ENCODE peak calls at places on chromosome 18, in eight cellular contexts. One of them, this sample, is unnamed.
A peak's percentile ranks its signal among the peaks of the same experiment; 100 is the strongest.

GRCh38 chr18:12639990-12640880 is 17.7 kb downstream of the SPIRE1 start:
- DNase-seq in foreskin fibroblast: peak; percentile 78
- DNase-seq in tibial nerve: no peak
- DNase-seq in AG09309: no peak
- DNase-seq in cardiac muscle cell: no peak
- DNase-seq in fibroblast of lung: peak; percentile 54
- DNase-seq in left ventricle myocardium inferior: no peak
- DNase-seq in stomach: no peak
- DNase-seq in this sample: peak; percentile 59

GRCh38 chr18:74800098-74800497 is 202.4 kb downstream of the ZNF407 start:
- DNase-seq in left ventricle myocardium inferior: no peak
- DNase-seq in fibroblast of lung: no peak
- DNase-seq in cardiac muscle cell: no peak
- DNase-seq in foreskin fibroblast: no peak
- DNase-seq in tibial nerve: no peak
- DNase-seq in stomach: no peak
- DNase-seq in AG09309: no peak
- DNase-seq in this sample: no peak

GRCh38 chr18:13616041-13616440 is 110.3 kb downstream of the FAM210A start:
- DNase-seq in tibial nerve: no peak
- DNase-seq in AG09309: no peak
- DNase-seq in left ventricle myocardium inferior: no peak
- DNase-seq in stomach: no peak
- DNase-seq in cardiac muscle cell: no peak
- DNase-seq in fibroblast of lung: no peak
- DNase-seq in foreskin fibroblast: no peak
- DNase-seq in this sample: no peak

GRCh38 chr18:6976935-6977334 is 140.7 kb downstream of the LAMA1 start:
- DNase-seq in stomach: no peak
- DNase-seq in fibroblast of lung: no peak
- DNase-seq in tibial nerve: no peak
- DNase-seq in foreskin fibroblast: no peak
- DNase-seq in left ventricle myocardium inferior: no peak
- DNase-seq in cardiac muscle cell: no peak
- DNase-seq in AG09309: no peak
- DNase-seq in this sample: no peak

GRCh38 chr18:31050635-31051034 is 8.1 kb upstream of the DSC3 start:
- DNase-seq in left ventricle myocardium inferior: no peak
- DNase-seq in foreskin fibroblast: no peak
- DNase-seq in fibroblast of lung: no peak
- DNase-seq in cardiac muscle cell: no peak
- DNase-seq in stomach: no peak
- DNase-seq in AG09309: no peak
- DNase-seq in tibial nerve: no peak
- DNase-seq in this sample: no peak

GRCh38 chr18:14975431-14975830 is 227.5 kb downstream of the ANKRD30B start:
- DNase-seq in cardiac muscle cell: no peak
- DNase-seq in foreskin fibroblast: no peak
- DNase-seq in stomach: no peak
- DNase-seq in fibroblast of lung: no peak
- DNase-seq in tibial nerve: no peak
- DNase-seq in left ventricle myocardium inferior: no peak
- DNase-seq in AG09309: no peak
- DNase-seq in this sample: no peak

GRCh38 chr18:32048507-32049091 is 30.0 kb downstream of the RNF125 start:
- DNase-seq in left ventricle myocardium inferior: peak; percentile 27
- DNase-seq in fibroblast of lung: peak; percentile 33
- DNase-seq in cardiac muscle cell: no peak
- DNase-seq in foreskin fibroblast: peak; percentile 50
- DNase-seq in AG09309: peak; percentile 7
- DNase-seq in stomach: no peak
- DNase-seq in tibial nerve: peak; percentile 70
- DNase-seq in this sample: peak; percentile 63

GRCh38 chr18:50986360-50987087 is 18.7 kb downstream of the ELAC1 start:
- DNase-seq in left ventricle myocardium inferior: no peak
- DNase-seq in cardiac muscle cell: no peak
- DNase-seq in AG09309: peak; percentile 59
- DNase-seq in fibroblast of lung: no peak
- DNase-seq in foreskin fibroblast: peak; percentile 88
- DNase-seq in stomach: no peak
- DNase-seq in tibial nerve: no peak
- DNase-seq in this sample: no peak

GRCh38 chr18:36376361-36376760 is 78.8 kb downstream of the FHOD3 start:
- DNase-seq in cardiac muscle cell: no peak
- DNase-seq in stomach: no peak
- DNase-seq in foreskin fibroblast: peak; percentile 65
- DNase-seq in tibial nerve: no peak
- DNase-seq in AG09309: no peak
- DNase-seq in left ventricle myocardium inferior: no peak
- DNase-seq in fibroblast of lung: no peak
- DNase-seq in this sample: no peak

GRCh38 chr18:31248783-31249521 is 69.0 kb upstream of the DSG1 start:
- DNase-seq in foreskin fibroblast: no peak
- DNase-seq in stomach: no peak
- DNase-seq in AG09309: no peak
- DNase-seq in left ventricle myocardium inferior: no peak
- DNase-seq in tibial nerve: no peak
- DNase-seq in cardiac muscle cell: no peak
- DNase-seq in fibroblast of lung: no peak
- DNase-seq in this sample: no peak

GRCh38 chr18:433960-434359 is 66.5 kb downstream of the COLEC12 start:
- DNase-seq in fibroblast of lung: peak; percentile 25
- DNase-seq in foreskin fibroblast: peak; percentile 24
- DNase-seq in left ventricle myocardium inferior: no peak
- DNase-seq in stomach: no peak
- DNase-seq in cardiac muscle cell: no peak
- DNase-seq in AG09309: no peak
- DNase-seq in tibial nerve: no peak
- DNase-seq in this sample: no peak

GRCh38 chr18:49766646-49767045 is 46.7 kb downstream of the ACAA2 start:
- DNase-seq in tibial nerve: no peak
- DNase-seq in fibroblast of lung: no peak
- DNase-seq in left ventricle myocardium inferior: no peak
- DNase-seq in cardiac muscle cell: no peak
- DNase-seq in stomach: no peak
- DNase-seq in AG09309: no peak
- DNase-seq in foreskin fibroblast: no peak
- DNase-seq in this sample: no peak

GRCh38 chr18:3340682-3341097 is 78.8 kb downstream of the MYL12B start:
- DNase-seq in AG09309: no peak
- DNase-seq in foreskin fibroblast: peak; percentile 39
- DNase-seq in fibroblast of lung: peak; percentile 30
- DNase-seq in cardiac muscle cell: no peak
- DNase-seq in tibial nerve: no peak
- DNase-seq in left ventricle myocardium inferior: no peak
- DNase-seq in stomach: no peak
- DNase-seq in this sample: peak; percentile 52

GRCh38 chr18:3710712-3711269 is 260.8 kb downstream of the TGIF1 start:
- DNase-seq in AG09309: no peak
- DNase-seq in cardiac muscle cell: no peak
- DNase-seq in tibial nerve: peak; percentile 34
- DNase-seq in left ventricle myocardium inferior: peak; percentile 26
- DNase-seq in fibroblast of lung: peak; percentile 17
- DNase-seq in stomach: peak; percentile 81
- DNase-seq in foreskin fibroblast: peak; percentile 68
- DNase-seq in this sample: no peak

GRCh38 chr18:54119524-54120019 is 104.9 kb downstream of the MBD2 start:
- DNase-seq in stomach: no peak
- DNase-seq in cardiac muscle cell: peak; percentile 68
- DNase-seq in AG09309: no peak
- DNase-seq in foreskin fibroblast: peak; percentile 79
- DNase-seq in tibial nerve: peak; percentile 61
- DNase-seq in left ventricle myocardium inferior: no peak
- DNase-seq in fibroblast of lung: peak; percentile 77
- DNase-seq in this sample: no peak

GRCh38 chr18:56235061-56235772 is 403.2 kb downstream of the TXNL1 start:
- DNase-seq in tibial nerve: no peak
- DNase-seq in left ventricle myocardium inferior: no peak
- DNase-seq in foreskin fibroblast: no peak
- DNase-seq in fibroblast of lung: no peak
- DNase-seq in stomach: no peak
- DNase-seq in cardiac muscle cell: no peak
- DNase-seq in AG09309: no peak
- DNase-seq in this sample: no peak

GRCh38 chr18:78611869-78612268 is 367.7 kb upstream of the SALL3 start:
- DNase-seq in fibroblast of lung: no peak
- DNase-seq in tibial nerve: no peak
- DNase-seq in cardiac muscle cell: no peak
- DNase-seq in left ventricle myocardium inferior: no peak
- DNase-seq in stomach: no peak
- DNase-seq in AG09309: no peak
- DNase-seq in foreskin fibroblast: no peak
- DNase-seq in this sample: no peak

GRCh38 chr18:31513189-31513907 is 15.4 kb downstream of the DSG2 start:
- DNase-seq in stomach: no peak
- DNase-seq in left ventricle myocardium inferior: no peak
- DNase-seq in cardiac muscle cell: no peak
- DNase-seq in tibial nerve: no peak
- DNase-seq in foreskin fibroblast: no peak
- DNase-seq in fibroblast of lung: peak; percentile 21
- DNase-seq in AG09309: no peak
- DNase-seq in this sample: peak; percentile 45

GRCh38 chr18:33184918-33185317 is 255.6 kb downstream of the CCDC178 start:
- DNase-seq in foreskin fibroblast: no peak
- DNase-seq in tibial nerve: no peak
- DNase-seq in stomach: no peak
- DNase-seq in fibroblast of lung: no peak
- DNase-seq in cardiac muscle cell: no peak
- DNase-seq in left ventricle myocardium inferior: no peak
- DNase-seq in AG09309: no peak
- DNase-seq in this sample: no peak
- H3K4me3 ChIP-seq in foreskin fibroblast: no peak overlapping the region
- H3K4me3 ChIP-seq in tibial nerve: no peak overlapping the region
- H3K4me3 ChIP-seq in stomach: no peak overlapping the region
- H3K4me3 ChIP-seq in fibroblast of lung: no peak overlapping the region
- H3K4me3 ChIP-seq in cardiac muscle cell: no peak overlapping the region
- H3K4me3 ChIP-seq in left ventricle myocardium inferior: no peak overlapping the region
- H3K4me3 ChIP-seq in AG09309: no peak overlapping the region
- H3K4me3 ChIP-seq in this sample: no peak overlapping the region

DNA sequence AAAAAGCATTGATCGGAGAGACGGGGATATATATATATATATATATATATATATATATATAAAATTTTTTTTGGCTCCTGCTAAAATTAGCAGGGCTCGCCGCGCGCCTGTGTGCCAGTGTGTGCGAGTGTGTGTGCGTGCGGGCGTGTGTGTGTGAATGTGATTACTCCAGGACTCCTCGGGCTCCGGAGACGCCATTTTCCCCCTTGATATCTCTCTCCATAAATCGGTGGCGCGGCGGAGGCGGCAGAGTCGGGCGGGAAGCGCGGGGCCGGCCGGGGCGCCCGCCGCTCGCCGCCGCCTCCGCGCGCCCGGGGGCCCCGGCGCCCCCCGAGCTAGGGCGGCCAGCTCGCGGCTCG is 797 bp upstream of the SETBP1 start:
- DNase-seq in left ventricle myocardium inferior: peak; percentile 64
- DNase-seq in cardiac muscle cell: peak; percentile 82
- DNase-seq in foreskin fibroblast: peak; percentile 79
- DNase-seq in tibial nerve: peak; percentile 58
- DNase-seq in fibroblast of lung: peak; percentile 66
- DNase-seq in AG09309: no peak
- DNase-seq in stomach: peak; percentile 58
- DNase-seq in this sample: no peak
- H3K4me3 ChIP-seq in left ventricle myocardium inferior: peak overlapping the region; percentile 91
- H3K4me3 ChIP-seq in cardiac muscle cell: peak overlapping the region; percentile 94
- H3K4me3 ChIP-seq in foreskin fibroblast: peak overlapping the region; percentile 71
- H3K4me3 ChIP-seq in tibial nerve: peak overlapping the region; percentile 53
- H3K4me3 ChIP-seq in fibroblast of lung: no peak overlapping the region
- H3K4me3 ChIP-seq in AG09309: peak overlapping the region; percentile 81
- H3K4me3 ChIP-seq in stomach: peak overlapping the region; percentile 86
- H3K4me3 ChIP-seq in this sample: peak overlapping the region; percentile 74

GRCh38 chr18:58579561-58580047 is 49.3 kb downstream of the ALPK2 start:
- DNase-seq in stomach: no peak
- DNase-seq in tibial nerve: no peak
- DNase-seq in AG09309: peak; percentile 82
- DNase-seq in left ventricle myocardium inferior: no peak
- DNase-seq in cardiac muscle cell: no peak
- DNase-seq in foreskin fibroblast: peak; percentile 76
- DNase-seq in fibroblast of lung: peak; percentile 53
- DNase-seq in this sample: peak; percentile 63

GRCh38 chr18:58578835-58579560 is 49.9 kb downstream of the ALPK2 start:
- DNase-seq in foreskin fibroblast: peak; percentile 89
- DNase-seq in AG09309: peak; percentile 76
- DNase-seq in fibroblast of lung: peak; percentile 83
- DNase-seq in left ventricle myocardium inferior: no peak
- DNase-seq in cardiac muscle cell: peak; percentile 66
- DNase-seq in stomach: no peak
- DNase-seq in tibial nerve: no peak
- DNase-seq in this sample: peak; percentile 90

GRCh38 chr18:58576641-58577251 is 52.1 kb downstream of the ALPK2 start:
- DNase-seq in AG09309: no peak
- DNase-seq in foreskin fibroblast: no peak
- DNase-seq in fibroblast of lung: peak; percentile 42
- DNase-seq in cardiac muscle cell: no peak
- DNase-seq in tibial nerve: no peak
- DNase-seq in stomach: no peak
- DNase-seq in left ventricle myocardium inferior: no peak
- DNase-seq in this sample: no peak

GRCh38 chr18:58580078-58580477 is 48.8 kb downstream of the ALPK2 start:
- DNase-seq in stomach: no peak
- DNase-seq in AG09309: no peak
- DNase-seq in cardiac muscle cell: no peak
- DNase-seq in left ventricle myocardium inferior: no peak
- DNase-seq in fibroblast of lung: peak; percentile 31
- DNase-seq in tibial nerve: no peak
- DNase-seq in foreskin fibroblast: peak; percentile 22
- DNase-seq in this sample: no peak

DNA sequence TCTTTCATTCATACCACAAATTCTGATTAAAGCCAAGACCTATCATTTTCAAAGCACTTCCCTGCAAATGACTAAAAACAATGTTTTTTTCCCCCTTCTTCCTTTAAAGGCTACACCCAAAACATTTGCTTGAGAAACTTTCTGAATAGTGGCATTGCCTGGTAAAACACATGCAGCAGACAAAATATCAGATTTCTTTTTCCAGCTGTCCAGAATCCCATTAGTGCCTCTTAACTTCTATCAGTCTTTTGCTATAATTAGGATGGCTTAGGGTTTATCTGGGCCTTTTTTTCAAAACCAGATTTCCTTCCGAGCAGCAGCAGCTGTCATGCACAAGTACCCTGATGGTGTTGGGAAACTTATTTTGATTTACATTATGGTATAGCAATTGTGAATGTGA is 50.6 kb downstream of the ALPK2 start:
- DNase-seq in stomach: no peak
- DNase-seq in cardiac muscle cell: peak; percentile 53
- DNase-seq in foreskin fibroblast: peak; percentile 36
- DNase-seq in tibial nerve: no peak
- DNase-seq in AG09309: no peak
- DNase-seq in fibroblast of lung: peak; percentile 67
- DNase-seq in left ventricle myocardium inferior: no peak
- DNase-seq in this sample: peak; percentile 56
- H3K4me3 ChIP-seq in stomach: no peak overlapping the region
- H3K4me3 ChIP-seq in cardiac muscle cell: peak overlapping the region; percentile 24
- H3K4me3 ChIP-seq in foreskin fibroblast: peak overlapping the region; percentile 54
- H3K4me3 ChIP-seq in tibial nerve: no peak overlapping the region
- H3K4me3 ChIP-seq in AG09309: peak overlapping the region; percentile 53
- H3K4me3 ChIP-seq in fibroblast of lung: peak overlapping the region; percentile 37
- H3K4me3 ChIP-seq in left ventricle myocardium inferior: peak overlapping the region; percentile 26
- H3K4me3 ChIP-seq in this sample: peak overlapping the region; percentile 56

GRCh38 chr18:9017900-9018217 is 84.6 kb upstream of the NDUFV2 start:
- DNase-seq in left ventricle myocardium inferior: no peak
- DNase-seq in foreskin fibroblast: peak; percentile 89
- DNase-seq in fibroblast of lung: no peak
- DNase-seq in stomach: no peak
- DNase-seq in tibial nerve: no peak
- DNase-seq in AG09309: no peak
- DNase-seq in cardiac muscle cell: no peak
- DNase-seq in this sample: peak; percentile 49
- H3K4me3 ChIP-seq in left ventricle myocardium inferior: peak overlapping the region; percentile 56
- H3K4me3 ChIP-seq in foreskin fibroblast: no peak overlapping the region
- H3K4me3 ChIP-seq in fibroblast of lung: no peak overlapping the region
- H3K4me3 ChIP-seq in stomach: peak overlapping the region; percentile 26
- H3K4me3 ChIP-seq in tibial nerve: no peak overlapping the region
- H3K4me3 ChIP-seq in AG09309: peak overlapping the region; percentile 34
- H3K4me3 ChIP-seq in cardiac muscle cell: no peak overlapping the region
- H3K4me3 ChIP-seq in this sample: peak overlapping the region; percentile 22

This sample was measured in skeletal muscle cell.